ENCODE peak calls at places on chromosomes 11 and 22, in four cellular contexts. One of them, this sample, is unnamed.
A peak's percentile ranks its signal among the peaks of the same experiment; 100 is the strongest.

GRCh38 chr11:12222099-12222751 is 111.8 kb downstream of the MICAL2 start:
- DNase-seq in adrenal gland: no peak
- DNase-seq in BJ: no peak
- DNase-seq in neural progenitor cell: no peak
- DNase-seq in this sample: peak; percentile 78

GRCh38 chr11:111392552-111392951 is 13.5 kb upstream of the POU2AF1 start:
- DNase-seq in BJ: no peak
- DNase-seq in adrenal gland: no peak
- DNase-seq in neural progenitor cell: no peak
- DNase-seq in this sample: no peak

GRCh38 chr11:119484741-119485605 is 62.0 kb upstream of the THY1 start:
- DNase-seq in BJ: no peak
- DNase-seq in adrenal gland: peak; percentile 11
- DNase-seq in neural progenitor cell: peak; percentile 51
- DNase-seq in this sample: no peak

GRCh38 chr11:121141051-121141450 is 40.0 kb downstream of the TECTA start:
- DNase-seq in adrenal gland: no peak
- DNase-seq in neural progenitor cell: no peak
- DNase-seq in BJ: no peak
- DNase-seq in this sample: no peak

GRCh38 chr22:24305260-24305692 is 34.6 kb downstream of the SPECC1L start:
- DNase-seq in neural progenitor cell: no peak
- DNase-seq in BJ: no peak
- DNase-seq in adrenal gland: no peak
- DNase-seq in this sample: no peak

GRCh38 chr11:61414547-61414946 is 15.2 kb downstream of the CPSF7 start:
- DNase-seq in adrenal gland: no peak
- DNase-seq in BJ: no peak
- DNase-seq in neural progenitor cell: no peak
- DNase-seq in this sample: no peak

GRCh38 chr22:42414565-42415298 is 17.5 kb downstream of the NFAM1 start:
- DNase-seq in adrenal gland: no peak
- DNase-seq in neural progenitor cell: no peak
- DNase-seq in BJ: no peak
- DNase-seq in this sample: no peak

GRCh38 chr22:46245515-46245914 is 4.6 kb downstream of the CDPF1 start:
- DNase-seq in adrenal gland: no peak
- DNase-seq in BJ: no peak
- DNase-seq in neural progenitor cell: no peak
- DNase-seq in this sample: peak; percentile 85

GRCh38 chr11:90722552-90723190 is 499.8 kb upstream of the CHORDC1 start:
- DNase-seq in BJ: no peak
- DNase-seq in adrenal gland: no peak
- DNase-seq in neural progenitor cell: no peak
- DNase-seq in this sample: no peak

GRCh38 chr22:23767673-23768548 is at the start of gene CHCHD10:
- DNase-seq in adrenal gland: peak; percentile 87
- DNase-seq in BJ: no peak
- DNase-seq in neural progenitor cell: peak; percentile 94
- DNase-seq in this sample: peak; percentile 88

GRCh38 chr11:60334005-60334620 is 7.1 kb downstream of the MS4A6E start:
- DNase-seq in BJ: no peak
- DNase-seq in adrenal gland: peak; percentile 61
- DNase-seq in neural progenitor cell: peak; percentile 68
- DNase-seq in this sample: peak; percentile 20

GRCh38 chr11:93570759-93571413 is 27.7 kb upstream of the SMCO4 start:
- DNase-seq in BJ: peak; percentile 20
- DNase-seq in adrenal gland: peak; percentile 63
- DNase-seq in neural progenitor cell: no peak
- DNase-seq in this sample: peak; percentile 59

GRCh38 chr11:122170815-122171475 is 54.9 kb upstream of the BLID start:
- DNase-seq in adrenal gland: no peak
- DNase-seq in neural progenitor cell: no peak
- DNase-seq in BJ: peak; percentile 56
- DNase-seq in this sample: no peak

GRCh38 chr11:86787651-86788050 is 12.7 kb upstream of the PRSS23 start:
- DNase-seq in adrenal gland: no peak
- DNase-seq in BJ: no peak
- DNase-seq in neural progenitor cell: no peak
- DNase-seq in this sample: no peak

GRCh38 chr11:78350101-78350645 is 67.4 kb downstream of the GAB2 start:
- DNase-seq in adrenal gland: no peak
- DNase-seq in neural progenitor cell: peak; percentile 76
- DNase-seq in BJ: no peak
- DNase-seq in this sample: no peak

GRCh38 chr22:18057568-18058209 is 20.1 kb upstream of the PEX26 start:
- DNase-seq in neural progenitor cell: no peak
- DNase-seq in adrenal gland: peak; percentile 90
- DNase-seq in BJ: peak; percentile 90
- DNase-seq in this sample: peak; percentile 83

GRCh38 chr22:46416537-46417267 is 81.2 kb downstream of the TRMU start:
- DNase-seq in neural progenitor cell: no peak
- DNase-seq in adrenal gland: no peak
- DNase-seq in BJ: no peak
- DNase-seq in this sample: no peak

GRCh38 chr11:68684385-68685356 is at the start of gene GAL:
- DNase-seq in adrenal gland: no peak
- DNase-seq in BJ: no peak
- DNase-seq in neural progenitor cell: peak; percentile 63
- DNase-seq in this sample: no peak

GRCh38 chr11:125903753-125904659 is at the start of gene DDX25:
- DNase-seq in adrenal gland: no peak
- DNase-seq in neural progenitor cell: peak; percentile 85
- DNase-seq in BJ: no peak
- DNase-seq in this sample: no peak

GRCh38 chr11:36492724-36493304 is 17.3 kb downstream of the TRAF6 start:
- DNase-seq in adrenal gland: no peak
- DNase-seq in BJ: no peak
- DNase-seq in neural progenitor cell: peak; percentile 51
- DNase-seq in this sample: no peak

GRCh38 chr22:47775686-47776085 is 1013.2 kb downstream of the TBC1D22A start:
- DNase-seq in neural progenitor cell: no peak
- DNase-seq in BJ: no peak
- DNase-seq in adrenal gland: no peak
- DNase-seq in this sample: no peak

GRCh38 chr11:31844351-31844750 is 33.2 kb upstream of the PAX6 start:
- DNase-seq in BJ: no peak
- DNase-seq in neural progenitor cell: no peak
- DNase-seq in adrenal gland: no peak
- DNase-seq in this sample: no peak

GRCh38 chr11:84498016-84498415 is 1129.1 kb downstream of the DLG2 start:
- DNase-seq in adrenal gland: peak; percentile 21
- DNase-seq in BJ: no peak
- DNase-seq in neural progenitor cell: no peak
- DNase-seq in this sample: no peak

GRCh38 chr22:27801616-27802388 is at the start of gene MN1:
- DNase-seq in BJ: no peak
- DNase-seq in adrenal gland: peak; percentile 49
- DNase-seq in neural progenitor cell: peak; percentile 85
- DNase-seq in this sample: peak; percentile 78

GRCh38 chr11:130379276-130379675 is 49.1 kb downstream of the ADAMTS8 start:
- DNase-seq in adrenal gland: no peak
- DNase-seq in neural progenitor cell: no peak
- DNase-seq in BJ: no peak
- DNase-seq in this sample: no peak

GRCh38 chr11:109735139-109735538 is 313.1 kb downstream of the C11orf87 start:
- DNase-seq in neural progenitor cell: no peak
- DNase-seq in adrenal gland: no peak
- DNase-seq in BJ: no peak
- DNase-seq in this sample: no peak

GRCh38 chr22:50729391-50730012 is 8.5 kb upstream of the ACR start:
- DNase-seq in BJ: no peak
- DNase-seq in adrenal gland: peak; percentile 11
- DNase-seq in neural progenitor cell: no peak
- DNase-seq in this sample: peak; percentile 16

GRCh38 chr11:108160970-108161566 is 39.7 kb downstream of the ACAT1 start:
- DNase-seq in adrenal gland: no peak
- DNase-seq in neural progenitor cell: no peak
- DNase-seq in BJ: no peak
- DNase-seq in this sample: no peak

GRCh38 chr11:126029805-126030204 is 32.9 kb downstream of the CDON start:
- DNase-seq in neural progenitor cell: no peak
- DNase-seq in BJ: no peak
- DNase-seq in adrenal gland: no peak
- DNase-seq in this sample: no peak

GRCh38 chr11:2893021-2893528 is 7.5 kb upstream of the CDKN1C start:
- DNase-seq in neural progenitor cell: no peak
- DNase-seq in adrenal gland: no peak
- DNase-seq in BJ: no peak
- DNase-seq in this sample: no peak
- H3K4me3 ChIP-seq in neural progenitor cell: peak overlapping the region; percentile 37
- H3K4me3 ChIP-seq in adrenal gland: no peak overlapping the region
- H3K4me3 ChIP-seq in BJ: peak overlapping the region; percentile 44
- H3K4me3 ChIP-seq in this sample: no peak overlapping the region

GRCh38 chr11:77044356-77044755 is 10.2 kb downstream of the B3GNT6 start:
- DNase-seq in adrenal gland: no peak
- DNase-seq in BJ: no peak
- DNase-seq in neural progenitor cell: no peak
- DNase-seq in this sample: no peak

GRCh38 chr11:77044886-77045285 is 10.7 kb downstream of the B3GNT6 start:
- DNase-seq in neural progenitor cell: no peak
- DNase-seq in BJ: no peak
- DNase-seq in adrenal gland: no peak
- DNase-seq in this sample: no peak

GRCh38 chr11:77047007-77047927 is 13.1 kb downstream of the B3GNT6 start:
- DNase-seq in adrenal gland: peak; percentile 86
- DNase-seq in neural progenitor cell: peak; percentile 79
- DNase-seq in BJ: peak; percentile 92
- DNase-seq in this sample: peak; percentile 81

GRCh38 chr11:77049081-77049480 is 14.9 kb downstream of the B3GNT6 start:
- DNase-seq in neural progenitor cell: no peak
- DNase-seq in adrenal gland: no peak
- DNase-seq in BJ: no peak
- DNase-seq in this sample: no peak

DNA sequence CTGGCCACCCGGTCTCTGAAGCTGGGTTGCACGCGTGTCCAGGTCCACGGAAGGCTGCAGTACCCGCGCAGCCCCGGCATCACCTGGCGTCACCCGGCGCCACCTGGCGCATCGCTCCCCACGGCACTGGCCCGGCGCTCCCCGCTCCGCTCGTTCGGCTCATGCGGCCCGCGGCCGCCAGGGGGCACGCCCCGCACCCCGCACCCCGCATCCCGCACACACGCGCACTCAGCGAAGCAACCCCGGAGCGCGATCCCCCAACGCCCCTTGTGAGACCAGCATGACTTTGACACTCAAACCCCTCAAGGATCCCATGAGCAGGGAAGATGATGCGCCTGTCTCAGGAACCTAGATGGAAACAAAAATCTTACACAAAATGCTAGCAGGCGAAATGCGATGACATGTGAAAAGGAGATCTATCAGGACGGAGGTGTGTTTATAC is 11.9 kb downstream of the B3GNT6 start:
- DNase-seq in adrenal gland: peak; percentile 49
- DNase-seq in neural progenitor cell: peak; percentile 76
- DNase-seq in BJ: no peak
- DNase-seq in this sample: no peak
- H3K4me3 ChIP-seq in adrenal gland: no peak overlapping the region
- H3K4me3 ChIP-seq in neural progenitor cell: peak overlapping the region; percentile 25
- H3K4me3 ChIP-seq in BJ: no peak overlapping the region
- H3K4me3 ChIP-seq in this sample: no peak overlapping the region

GRCh38 chr11:14384338-14384737 is 25.4 kb upstream of the RRAS2 start:
- DNase-seq in neural progenitor cell: no peak
- DNase-seq in adrenal gland: no peak
- DNase-seq in BJ: no peak
- DNase-seq in this sample: no peak

GRCh38 chr11:14380947-14381555 is 22.1 kb upstream of the RRAS2 start:
- DNase-seq in neural progenitor cell: peak; percentile 79
- DNase-seq in BJ: no peak
- DNase-seq in adrenal gland: peak; percentile 84
- DNase-seq in this sample: peak; percentile 77

GRCh38 chr11:14378171-14378570 is 19.2 kb upstream of the RRAS2 start:
- DNase-seq in adrenal gland: no peak
- DNase-seq in BJ: no peak
- DNase-seq in neural progenitor cell: no peak
- DNase-seq in this sample: no peak

GRCh38 chr11:14380125-14380936 is 21.3 kb upstream of the RRAS2 start:
- DNase-seq in BJ: no peak
- DNase-seq in neural progenitor cell: no peak
- DNase-seq in adrenal gland: no peak
- DNase-seq in this sample: no peak

DNA sequence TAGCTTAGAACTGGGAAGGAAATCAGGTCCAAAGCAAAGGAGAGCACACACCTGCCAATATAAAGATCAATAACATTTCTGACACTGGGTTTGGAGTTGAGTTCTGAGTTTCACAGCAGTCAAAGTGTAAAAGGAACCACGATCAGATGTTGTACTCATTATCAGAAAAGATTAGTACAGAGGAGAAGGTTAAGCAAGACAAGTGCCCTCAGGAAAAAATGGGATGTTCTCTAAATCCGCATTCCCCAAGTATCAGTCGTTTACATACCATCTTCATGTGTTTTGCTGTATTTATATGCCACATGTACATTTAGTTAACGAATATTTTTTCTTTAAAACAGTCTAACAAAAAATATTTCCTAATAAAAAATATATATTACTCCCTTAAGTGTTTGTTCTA is 23.0 kb upstream of the RRAS2 start:
- DNase-seq in BJ: no peak
- DNase-seq in neural progenitor cell: no peak
- DNase-seq in adrenal gland: no peak
- DNase-seq in this sample: no peak
- H3K4me3 ChIP-seq in BJ: no peak overlapping the region
- H3K4me3 ChIP-seq in neural progenitor cell: no peak overlapping the region
- H3K4me3 ChIP-seq in adrenal gland: no peak overlapping the region
- H3K4me3 ChIP-seq in this sample: peak overlapping the region; percentile 67

GRCh38 chr22:36365020-36365411 is 22.8 kb downstream of the MYH9 start:
- DNase-seq in adrenal gland: peak; percentile 78
- DNase-seq in BJ: peak; percentile 66
- DNase-seq in neural progenitor cell: peak; percentile 46
- DNase-seq in this sample: peak; percentile 88

GRCh38 chr22:36367479-36367878 is 20.3 kb downstream of the MYH9 start:
- DNase-seq in neural progenitor cell: no peak
- DNase-seq in BJ: no peak
- DNase-seq in adrenal gland: no peak
- DNase-seq in this sample: peak; percentile 65

GRCh38 chr22:36367066-36367465 is 20.7 kb downstream of the MYH9 start:
- DNase-seq in BJ: no peak
- DNase-seq in neural progenitor cell: no peak
- DNase-seq in adrenal gland: no peak
- DNase-seq in this sample: no peak

GRCh38 chr22:36364255-36365019 is 23.3 kb downstream of the MYH9 start:
- DNase-seq in BJ: no peak
- DNase-seq in adrenal gland: no peak
- DNase-seq in neural progenitor cell: no peak
- DNase-seq in this sample: no peak

DNA sequence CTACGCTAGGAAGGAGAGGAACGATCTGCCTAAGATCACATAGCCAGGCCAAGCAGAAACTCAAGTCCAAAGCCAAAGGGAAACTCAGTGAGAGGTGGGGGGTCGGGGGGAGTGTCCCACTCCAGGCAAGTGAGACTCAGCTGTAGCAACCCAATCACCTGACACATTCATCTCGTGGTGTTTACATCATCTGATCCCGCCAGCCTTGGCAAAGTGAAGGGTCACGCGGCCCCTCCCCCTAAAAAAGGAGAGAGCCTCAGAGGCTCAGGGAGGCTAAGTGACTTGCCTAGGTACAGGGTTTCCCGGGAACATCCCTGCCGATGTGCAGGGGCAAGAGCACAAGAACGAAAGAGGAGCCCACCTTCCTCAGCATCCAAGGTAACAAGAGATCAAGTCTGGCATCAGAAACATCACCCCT is 21.5 kb downstream of the MYH9 start:
- DNase-seq in adrenal gland: no peak
- DNase-seq in BJ: no peak
- DNase-seq in neural progenitor cell: no peak
- DNase-seq in this sample: no peak
- H3K4me3 ChIP-seq in adrenal gland: no peak overlapping the region
- H3K4me3 ChIP-seq in BJ: no peak overlapping the region
- H3K4me3 ChIP-seq in neural progenitor cell: no peak overlapping the region
- H3K4me3 ChIP-seq in this sample: no peak overlapping the region